ENCODE peak calls at places on chromosomes 13 and 19, in nine cellular contexts. S is left cardiac atrium; M is activated naive CD4-positive, alpha-beta T cell; R is Right ventricle myocardium inferior; O is posterior cingulate gyrus; E is NCI-H2107; C is glutamatergic neuron; V is astrocyte of the hippocampus; F is ACHN. I is an unnamed sample.
A peak's percentile ranks its signal among the peaks of the same experiment; 100 is the strongest.

GRCh38 chr19:17436874-17437267 is 11.6 kb downstream of the TMEM221 start:
- DNase-seq in R (no peak), V (no peak), S (no peak), C (no peak), E (no peak), M (no peak), O (no peak), F (no peak), I (no peak)

GRCh38 chr13:40666905-40667621 is 622 bp upstream of the FOXO1 start:
- DNase-seq in C (peak; percentile 69), O (no peak), R (peak; percentile 92), V (peak; percentile 51), E (no peak), M (no peak), F (no peak), S (peak; percentile 47), I (peak; percentile 65)

GRCh38 chr13:27991881-27992280 is 3.4 kb upstream of the URAD start:
- DNase-seq in M (no peak), C (no peak), S (no peak), F (no peak), E (no peak), O (no peak), R (no peak), V (no peak), I (no peak)

GRCh38 chr19:46441775-46442332 is 13.1 kb upstream of the PNMA8C start:
- DNase-seq in M (no peak), R (no peak), F (no peak), S (no peak), C (no peak), O (no peak), V (no peak), E (no peak), I (no peak)

GRCh38 chr19:58553799-58554493 is 959 bp downstream of the CHMP2A start:
- DNase-seq in R (no peak), E (no peak), V (no peak), S (no peak), O (no peak), C (no peak), M (no peak), F (no peak), I (no peak)

GRCh38 chr19:1849132-1849474 is 820 bp upstream of the REXO1 start:
- DNase-seq in R (no peak), M (no peak), S (no peak), O (no peak), C (no peak), E (no peak), V (no peak), F (no peak), I (no peak)

GRCh38 chr13:97567510-97568243 is 133.7 kb downstream of the RAP2A start:
- DNase-seq in M (no peak), E (no peak), O (no peak), R (no peak), V (peak; percentile 16), S (no peak), F (no peak), C (no peak), I (no peak)

GRCh38 chr13:74841123-74841522 is 640.8 kb downstream of the TBC1D4 start:
- DNase-seq in F (no peak), R (no peak), C (no peak), O (no peak), S (no peak), M (no peak), E (no peak), V (no peak), I (no peak)

GRCh38 chr13:41137951-41138350 is 5.3 kb upstream of the KBTBD6 start:
- DNase-seq in O (no peak), E (no peak), S (no peak), V (peak; percentile 69), R (no peak), M (no peak), C (no peak), F (peak; percentile 44), I (no peak)

GRCh38 chr13:41364043-41364442 is 53.0 kb downstream of the NAA16 start:
- DNase-seq in F (no peak), S (no peak), C (no peak), O (no peak), V (no peak), E (no peak), M (no peak), R (no peak), I (no peak)

GRCh38 chr19:3565177-3565576 is 7.6 kb upstream of the HMG20B start:
- DNase-seq in C (no peak), E (no peak), F (peak; percentile 72), M (no peak), S (no peak), R (no peak), V (peak; percentile 41), O (no peak), I (no peak)

GRCh38 chr19:48910803-48911202 is 10.7 kb downstream of the NUCB1 start:
- DNase-seq in S (no peak), V (no peak), E (no peak), O (no peak), M (no peak), F (no peak), R (no peak), C (no peak), I (no peak)

GRCh38 chr13:84940801-84941200 is 858.4 kb downstream of the SLITRK6 start:
- DNase-seq in E (no peak), F (no peak), R (no peak), S (no peak), M (no peak), C (no peak), V (no peak), O (no peak), I (no peak)

GRCh38 chr19:6126335-6126974 is 9.0 kb upstream of the ACSBG2 start:
- DNase-seq in F (peak; percentile 72), R (no peak), C (no peak), O (no peak), M (no peak), V (peak; percentile 61), S (no peak), E (no peak), I (no peak)

GRCh38 chr13:61685683-61686013 is 270.0 kb upstream of the PCDH20 start:
- DNase-seq in O (no peak), F (peak; percentile 53), V (peak; percentile 29), R (no peak), M (no peak), C (no peak), S (no peak), E (no peak), I (peak; percentile 38)

GRCh38 chr19:3276341-3276799 is 51.9 kb downstream of the CELF5 start:
- DNase-seq in M (peak; percentile 56), O (no peak), V (no peak), E (no peak), R (no peak), S (no peak), C (peak; percentile 66), F (no peak), I (peak; percentile 17)

GRCh38 chr13:98599502-98600328 is 22.8 kb upstream of the STK24 start:
- DNase-seq in S (no peak), O (no peak), M (no peak), V (peak; percentile 70), E (no peak), F (no peak), C (no peak), R (no peak), I (no peak)